ENCODE peak calls at places on chromosome 15, in seven cellular contexts. S is H1, X is IMR-90, H is mesendoderm, G is H9, J is trophoblast cell, Y is mesenchymal stem cell. D is an unnamed sample.

GRCh38 chr15:49686626-49687025 is 65.8 kb downstream of the DTWD1 start:
- DNase-seq in H (no peak), G (no peak), J (no peak), Y (peak; percentile 45), X (peak; percentile 32), S (no peak), D (no peak)

GRCh38 chr15:38721549-38721948 is 156.9 kb upstream of the RASGRP1 start:
- DNase-seq in J (peak; percentile 72), S (no peak), G (no peak), H (no peak), Y (no peak), X (peak; percentile 45), D (no peak)

GRCh38 chr15:62896380-62896866 is 146.1 kb upstream of the TPM1 start:
- DNase-seq in J (peak; percentile 98), X (no peak), H (peak; percentile 57), S (no peak), Y (no peak), G (no peak), D (no peak)

GRCh38 chr15:77186518-77187095 is 115.7 kb upstream of the TSPAN3 start:
- DNase-seq in Y (peak; percentile 45), H (peak; percentile 32), J (peak; percentile 6), S (no peak), G (no peak), X (peak; percentile 47), D (no peak)

GRCh38 chr15:68781766-68782588 is 38.7 kb downstream of the ANP32A start:
- DNase-seq in Y (no peak), X (no peak), G (peak; percentile 24), H (no peak), J (no peak), S (no peak), D (no peak)

GRCh38 chr15:74184582-74185091 is 11.1 kb downstream of the ISLR start:
- DNase-seq in G (no peak), J (no peak), S (no peak), H (no peak), X (no peak), Y (no peak), D (no peak)

GRCh38 chr15:95559875-95560394 is 770.6 kb upstream of the NR2F2 start:
- DNase-seq in S (no peak), J (peak; percentile 97), H (peak; percentile 48), Y (peak; percentile 97), G (no peak), X (peak; percentile 97), D (no peak)

GRCh38 chr15:31372635-31373091 is 46.0 kb downstream of the KLF13 start:
- DNase-seq in J (peak; percentile 98), H (peak; percentile 97), G (peak; percentile 92), S (peak; percentile 69), X (peak; percentile 74), Y (peak; percentile 92), D (no peak)

GRCh38 chr15:33701304-33701696 is 267.0 kb upstream of the CHRM5 start:
- DNase-seq in G (peak; percentile 32), J (no peak), S (no peak), Y (no peak), H (peak; percentile 53), X (no peak), D (no peak)

GRCh38 chr15:28101201-28101600 is 2.1 kb upstream of the OCA2 start:
- DNase-seq in G (peak; percentile 20), Y (no peak), X (no peak), J (no peak), S (no peak), H (no peak), D (no peak)

GRCh38 chr15:80831606-80832224 is 52.5 kb downstream of the CEMIP start:
- DNase-seq in H (no peak), Y (no peak), J (no peak), G (no peak), S (no peak), X (no peak), D (no peak)

GRCh38 chr15:87777054-87777498 is 479.5 kb downstream of the NTRK3 start:
- DNase-seq in J (no peak), H (no peak), Y (peak; percentile 91), G (no peak), S (no peak), X (peak; percentile 95), D (no peak)

GRCh38 chr15:84631706-84632272 is 22.3 kb downstream of the WDR73 start:
- DNase-seq in Y (peak; percentile 53), X (peak; percentile 14), H (no peak), G (no peak), J (no peak), S (no peak), D (no peak)

GRCh38 chr15:38883987-38884386 is 319.4 kb upstream of the RASGRP1 start:
- DNase-seq in H (no peak), S (no peak), Y (no peak), J (peak; percentile 32), G (no peak), X (peak; percentile 27), D (no peak)

GRCh38 chr15:92117301-92117731 is 263.8 kb downstream of the SLCO3A1 start:
- DNase-seq in S (no peak), J (no peak), Y (no peak), G (no peak), X (no peak), H (no peak), D (no peak)
- H2AK5ac ChIP-seq in S (no peak overlapping the region), J (no peak overlapping the region), Y (no peak overlapping the region), G (peak overlapping the region; percentile 92), X (no peak overlapping the region), H (no peak overlapping the region), D (no peak overlapping the region)

DNA sequence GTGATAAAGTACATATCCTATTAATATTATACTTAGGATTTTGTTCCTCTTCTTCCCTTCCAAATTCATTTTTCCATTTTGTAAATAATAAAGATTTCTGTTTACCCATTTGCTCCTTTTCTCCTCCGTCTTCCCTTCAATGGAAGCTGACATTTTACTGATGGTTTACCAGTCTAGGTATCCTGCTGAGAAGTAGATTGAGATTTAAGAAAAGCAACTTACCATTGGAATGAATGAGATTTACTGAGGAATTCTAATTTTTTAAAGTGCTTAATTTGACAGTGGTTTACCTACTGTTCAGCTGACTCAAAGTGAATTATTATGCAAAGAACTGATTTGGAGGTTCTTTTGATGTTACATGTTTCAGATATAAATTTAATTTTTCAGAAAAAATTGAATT is 2.4 kb downstream of the C15orf61 start:
- DNase-seq in H (peak; percentile 28), G (no peak), Y (no peak), J (no peak), X (no peak), S (no peak), D (no peak)
- H2AK5ac ChIP-seq in H (no peak overlapping the region), G (no peak overlapping the region), Y (no peak overlapping the region), J (no peak overlapping the region), X (no peak overlapping the region), S (no peak overlapping the region), D (no peak overlapping the region)

GRCh38 chr15:70063284-70063991 is 34.3 kb downstream of the TLE3 start:
- DNase-seq in J (no peak), X (no peak), S (no peak), G (no peak), Y (no peak), H (no peak), D (no peak)

GRCh38 chr15:70063992-70064379 is 33.7 kb downstream of the TLE3 start:
- DNase-seq in H (no peak), S (no peak), J (no peak), Y (peak; percentile 14), G (no peak), X (no peak), D (no peak)

GRCh38 chr15:70061696-70062270 is 35.9 kb downstream of the TLE3 start:
- DNase-seq in X (no peak), G (no peak), J (no peak), Y (no peak), H (no peak), S (no peak), D (no peak)

GRCh38 chr15:70061086-70061370 is 36.7 kb downstream of the TLE3 start:
- DNase-seq in G (no peak), S (no peak), H (no peak), X (no peak), J (no peak), Y (no peak), D (no peak)

GRCh38 chr15:70062321-70062956 is 35.3 kb downstream of the TLE3 start:
- DNase-seq in J (no peak), G (no peak), X (peak; percentile 90), Y (no peak), S (no peak), H (no peak), D (no peak)
- H2AK5ac ChIP-seq in J (no peak overlapping the region), G (no peak overlapping the region), X (peak overlapping the region; percentile 16), Y (no peak overlapping the region), S (no peak overlapping the region), H (no peak overlapping the region), D (no peak overlapping the region)

DNA sequence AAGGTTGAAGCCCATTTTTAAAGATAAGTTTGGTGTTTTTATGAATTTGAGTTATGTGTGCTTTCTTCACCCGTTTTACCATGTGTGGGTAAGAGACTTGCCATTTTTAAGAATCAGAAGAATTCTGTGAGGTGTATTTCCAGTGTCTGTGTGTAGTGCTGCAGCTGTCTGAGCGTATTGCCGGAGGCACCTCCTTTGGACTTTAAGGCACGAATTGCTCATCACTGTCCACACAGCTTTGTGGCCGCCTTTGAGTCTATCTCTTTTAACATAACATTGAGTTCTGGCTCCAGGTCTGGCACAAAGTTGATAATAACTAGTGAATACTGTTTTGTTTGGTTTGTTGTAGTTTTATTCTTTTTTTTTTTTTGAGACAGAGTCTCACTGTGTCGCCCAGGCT is 25.8 kb downstream of the SCG5 start:
- DNase-seq in S (no peak), Y (no peak), G (no peak), J (peak; percentile 66), X (no peak), H (no peak), D (no peak)
- H2AK5ac ChIP-seq in S (no peak overlapping the region), Y (no peak overlapping the region), G (no peak overlapping the region), J (no peak overlapping the region), X (peak overlapping the region; percentile 18), H (no peak overlapping the region), D (no peak overlapping the region)

GRCh38 chr15:25700916-25701315 is 162.2 kb downstream of the ATP10A start:
- DNase-seq in Y (no peak), G (no peak), S (no peak), J (no peak), H (no peak), X (no peak), D (no peak)
- H2AK5ac ChIP-seq in Y (no peak overlapping the region), G (no peak overlapping the region), S (no peak overlapping the region), J (no peak overlapping the region), H (no peak overlapping the region), X (no peak overlapping the region), D (no peak overlapping the region)

D was measured in neuronal stem cell.